ENCODE peak calls at places on chromosomes 5 and 9, in four cellular contexts. T, H, S and G are unnamed samples.

GRCh38 chr5:14476791-14477435 is 104.7 kb upstream of the OTULINL start:
- DNase-seq in T (no peak), H (no peak), S (peak), G (no peak)

GRCh38 chr5:111070272-111071134 is 1.0 kb upstream of the TSLP start:
- DNase-seq in T (no peak), H (peak), S (peak), G (peak)

GRCh38 chr9:84153885-84154284 is 173.3 kb downstream of the RMI1 start:
- DNase-seq in T (no peak), H (no peak), S (no peak), G (no peak)

GRCh38 chr9:93952784-93953491 is 2.2 kb downstream of the BARX1 start:
- DNase-seq in T (no peak), H (peak), S (no peak), G (no peak)

GRCh38 chr9:90631964-90632363 is 10.7 kb downstream of the DIRAS2 start:
- DNase-seq in T (no peak), H (no peak), S (no peak), G (no peak)

GRCh38 chr9:4689687-4690104 is 10.3 kb downstream of the CDC37L1 start:
- DNase-seq in T (no peak), H (no peak), S (no peak), G (no peak)

GRCh38 chr9:92404437-92404836 is at the start of gene OGN:
- DNase-seq in T (no peak), H (no peak), S (no peak), G (no peak)

GRCh38 chr9:113619156-113619861 is 155.8 kb downstream of the RGS3 start:
- DNase-seq in T (no peak), H (peak), S (no peak), G (no peak)

GRCh38 chr9:98418578-98419259 is 163.3 kb upstream of the TBC1D2 start:
- DNase-seq in T (no peak), H (no peak), S (no peak), G (no peak)

GRCh38 chr5:94254214-94254613 is 364.2 kb downstream of the KIAA0825 start:
- DNase-seq in T (no peak), H (no peak), S (no peak), G (no peak)

DNA sequence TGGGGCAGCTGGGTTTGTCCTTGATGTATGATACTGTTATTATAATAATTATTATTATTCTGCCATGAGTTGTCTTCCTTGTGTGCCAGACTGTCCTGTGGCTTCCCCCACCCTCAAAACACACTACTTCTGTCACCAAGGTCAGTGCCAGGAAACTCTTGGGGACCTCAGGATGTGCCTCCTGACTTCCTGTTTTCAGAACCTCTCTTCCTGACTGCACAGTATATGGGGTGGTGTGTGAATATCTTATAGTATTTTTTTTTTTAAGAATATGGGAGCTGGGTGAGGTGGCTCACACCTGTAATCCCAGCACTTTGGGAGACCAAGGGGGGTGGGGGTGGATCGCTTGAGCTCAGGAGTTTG is 11.7 kb upstream of the SLC34A1 start:
- DNase-seq in T (no peak), H (no peak), S (no peak), G (no peak)
- H3K27ac ChIP-seq in T (no peak), H (no peak), S (no peak), G (no peak)

DNA sequence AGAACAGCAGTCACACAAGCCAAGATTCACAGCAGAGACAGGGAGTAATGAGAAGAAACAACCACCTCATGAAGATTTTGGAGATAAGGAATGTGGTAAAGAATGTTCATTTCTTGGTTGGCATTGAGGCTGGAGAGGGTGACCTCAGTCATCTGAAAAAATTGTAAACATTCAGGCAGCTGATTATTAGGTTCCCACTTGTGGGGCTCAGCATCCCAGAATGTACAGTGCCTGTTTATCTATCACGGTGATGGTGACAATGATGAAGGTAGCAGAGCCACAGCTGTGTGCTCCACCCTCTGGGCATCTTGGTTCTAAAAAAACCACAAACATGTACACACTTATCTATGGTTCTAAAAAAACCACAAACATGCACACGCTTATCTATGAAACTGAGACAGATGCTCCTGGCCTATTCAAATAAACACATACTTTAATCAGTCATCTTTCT is 143.9 kb upstream of the MOCS2 start:
- DNase-seq in T (no peak), H (no peak), S (no peak), G (no peak)
- H3K27ac ChIP-seq in T (no peak), H (no peak), S (no peak), G (no peak)

DNA sequence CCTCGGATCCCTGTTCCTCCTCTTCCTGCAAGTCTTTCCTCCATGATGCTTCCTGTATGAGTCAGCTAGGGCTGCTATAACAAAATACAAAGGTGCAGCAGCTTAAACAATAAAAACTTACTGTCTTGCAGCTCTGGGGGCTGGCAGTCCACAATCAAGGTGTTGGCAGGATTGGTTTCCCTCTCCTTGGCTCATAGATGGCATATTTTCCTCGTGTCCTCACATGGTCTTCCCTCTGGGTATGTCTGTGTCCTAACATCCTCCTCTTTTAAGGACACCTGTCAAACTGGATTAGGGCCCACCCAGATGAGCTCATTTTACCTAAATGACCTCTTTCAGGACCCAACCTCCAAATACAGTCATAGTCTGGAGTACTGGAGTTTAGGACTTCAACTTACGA is 117.5 kb downstream of the MED10 start:
- DNase-seq in T (no peak), H (no peak), S (no peak), G (no peak)
- H3K27ac ChIP-seq in T (no peak), H (no peak), S (no peak), G (no peak)

GRCh38 chr5:160297004-160297403 is 15.4 kb downstream of the CCNJL start:
- DNase-seq in T (no peak), H (no peak), S (no peak), G (no peak)

GRCh38 chr5:160296496-160296895 is 15.9 kb downstream of the CCNJL start:
- DNase-seq in T (no peak), H (no peak), S (no peak), G (no peak)

GRCh38 chr5:160293901-160294561 is 18.3 kb downstream of the CCNJL start:
- DNase-seq in T (no peak), H (peak), S (no peak), G (no peak)

GRCh38 chr5:160298189-160298588 is 14.2 kb downstream of the CCNJL start:
- DNase-seq in T (no peak), H (no peak), S (no peak), G (no peak)

DNA sequence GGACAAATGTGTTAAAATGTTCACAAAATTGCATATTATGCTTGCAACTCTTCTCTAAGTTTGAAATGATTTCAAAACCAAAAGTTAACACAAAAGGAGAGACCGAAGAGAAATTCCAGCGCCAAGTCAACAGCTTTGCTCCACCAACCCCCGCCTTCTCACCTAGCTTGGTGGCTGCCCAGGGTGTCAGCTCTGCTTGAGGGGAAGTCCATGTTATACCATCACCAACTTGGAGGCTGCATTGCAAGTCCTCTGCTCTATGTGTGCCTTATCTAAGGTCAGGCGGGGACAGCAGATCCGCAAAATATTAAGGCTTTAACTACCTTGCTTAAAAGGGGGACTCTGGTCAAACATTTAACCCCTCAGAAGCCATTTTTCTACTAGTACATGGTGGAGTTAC is 14.6 kb downstream of the CCNJL start:
- DNase-seq in T (no peak), H (peak), S (no peak), G (no peak)
- H3K27ac ChIP-seq in T (no peak), H (no peak), S (no peak), G (no peak)

GRCh38 chr5:6868170-6868569 is 154.9 kb downstream of the TENT4A start:
- DNase-seq in T (no peak), H (no peak), S (no peak), G (no peak)
- H3K27ac ChIP-seq in T (no peak), H (peak), S (no peak), G (no peak)

DNA sequence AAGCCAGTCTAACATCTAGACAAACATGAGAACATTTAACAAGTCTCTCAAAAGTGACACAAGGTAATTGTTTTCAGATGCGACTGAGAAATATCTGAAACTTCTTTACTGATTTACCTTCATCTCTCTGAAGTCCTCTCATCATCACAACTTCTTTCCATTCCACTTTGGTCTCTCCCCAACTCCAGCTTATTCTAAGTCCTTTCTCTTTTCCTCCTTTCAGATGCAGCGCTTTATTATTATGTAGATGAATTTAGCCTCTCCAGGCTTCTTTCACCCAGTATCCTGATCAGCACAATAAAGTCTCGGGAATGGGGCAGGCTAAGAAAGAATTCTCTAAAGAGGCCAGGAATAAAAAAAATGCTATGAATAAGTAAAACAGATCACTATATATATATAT is 128.0 kb downstream of the KCTD16 start:
- DNase-seq in T (no peak), H (no peak), S (no peak), G (no peak)
- H3K27ac ChIP-seq in T (no peak), H (no peak), S (no peak), G (no peak)

DNA sequence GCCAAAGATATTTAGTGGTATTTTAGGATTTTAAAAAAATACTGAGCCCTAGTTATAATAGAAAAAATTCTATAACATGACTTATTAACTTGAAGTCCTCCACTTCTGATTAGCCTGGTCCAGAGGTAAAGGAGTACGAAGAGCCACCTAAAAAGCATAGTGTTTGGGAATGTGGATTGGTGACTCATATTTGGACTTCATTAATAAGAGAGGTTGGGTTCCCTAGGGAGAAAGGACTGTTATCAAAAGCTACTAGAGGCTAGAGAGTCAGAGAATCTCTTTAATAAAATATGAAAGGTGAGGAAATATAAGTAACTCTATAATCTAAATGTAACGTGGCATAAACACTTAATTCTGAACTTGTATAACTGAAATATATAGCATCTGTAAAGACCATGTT is 180.7 kb upstream of the TARS1 start:
- DNase-seq in T (no peak), H (no peak), S (no peak), G (no peak)
- H3K27ac ChIP-seq in T (no peak), H (no peak), S (no peak), G (no peak)

GRCh38 chr5:78505860-78506259 is 142.7 kb downstream of the LHFPL2 start:
- DNase-seq in T (no peak), H (no peak), S (no peak), G (no peak)
- H3K27ac ChIP-seq in T (peak), H (no peak), S (no peak), G (peak)

GRCh38 chr5:57179262-57179960 is 5.6 kb downstream of the GPBP1 start:
- DNase-seq in T (no peak), H (no peak), S (no peak), G (no peak)

GRCh38 chr5:57176350-57176857 is 2.5 kb downstream of the GPBP1 start:
- DNase-seq in T (no peak), H (no peak), S (peak), G (no peak)

GRCh38 chr5:57174850-57175525 is 1.1 kb downstream of the GPBP1 start:
- DNase-seq in T (no peak), H (no peak), S (peak), G (no peak)

GRCh38 chr5:57175586-57175985 is 1.7 kb downstream of the GPBP1 start:
- DNase-seq in T (no peak), H (no peak), S (peak), G (no peak)

DNA sequence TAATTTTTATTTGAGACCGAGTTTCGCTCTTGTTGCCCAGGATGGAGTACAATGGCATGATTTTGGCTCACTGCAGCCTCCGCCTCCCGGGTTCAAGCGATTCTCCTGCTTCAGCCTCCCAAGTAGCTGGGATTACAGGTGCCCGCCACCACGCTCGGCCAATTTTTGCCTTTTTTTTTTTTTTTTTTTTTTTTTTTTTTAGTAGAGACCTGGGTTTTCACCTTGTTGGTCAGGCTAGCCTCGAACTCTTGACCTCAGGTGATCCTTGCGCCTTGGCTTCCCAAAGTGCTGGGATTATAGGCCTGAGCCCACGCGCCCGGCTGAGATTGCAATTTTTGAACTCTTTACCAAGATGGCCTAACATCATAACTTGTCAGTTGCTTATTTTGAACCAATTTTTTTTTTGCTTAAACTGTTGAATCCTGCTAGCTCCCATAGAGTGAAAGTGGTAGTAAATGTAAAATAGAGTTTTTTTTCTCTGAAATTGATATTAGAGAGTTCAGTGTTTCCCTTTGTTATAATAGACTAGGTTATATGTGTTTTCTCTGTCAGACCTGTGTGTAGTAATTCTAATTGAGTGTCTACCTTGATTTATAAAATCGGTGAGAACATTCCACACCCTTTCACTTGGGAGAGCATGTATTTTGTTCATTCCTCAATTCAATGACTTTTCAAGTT is 3.8 kb downstream of the GPBP1 start:
- DNase-seq in T (no peak), H (no peak), S (no peak), G (no peak)
- H3K27ac ChIP-seq in T (peak), H (no peak), S (peak), G (no peak)

DNA sequence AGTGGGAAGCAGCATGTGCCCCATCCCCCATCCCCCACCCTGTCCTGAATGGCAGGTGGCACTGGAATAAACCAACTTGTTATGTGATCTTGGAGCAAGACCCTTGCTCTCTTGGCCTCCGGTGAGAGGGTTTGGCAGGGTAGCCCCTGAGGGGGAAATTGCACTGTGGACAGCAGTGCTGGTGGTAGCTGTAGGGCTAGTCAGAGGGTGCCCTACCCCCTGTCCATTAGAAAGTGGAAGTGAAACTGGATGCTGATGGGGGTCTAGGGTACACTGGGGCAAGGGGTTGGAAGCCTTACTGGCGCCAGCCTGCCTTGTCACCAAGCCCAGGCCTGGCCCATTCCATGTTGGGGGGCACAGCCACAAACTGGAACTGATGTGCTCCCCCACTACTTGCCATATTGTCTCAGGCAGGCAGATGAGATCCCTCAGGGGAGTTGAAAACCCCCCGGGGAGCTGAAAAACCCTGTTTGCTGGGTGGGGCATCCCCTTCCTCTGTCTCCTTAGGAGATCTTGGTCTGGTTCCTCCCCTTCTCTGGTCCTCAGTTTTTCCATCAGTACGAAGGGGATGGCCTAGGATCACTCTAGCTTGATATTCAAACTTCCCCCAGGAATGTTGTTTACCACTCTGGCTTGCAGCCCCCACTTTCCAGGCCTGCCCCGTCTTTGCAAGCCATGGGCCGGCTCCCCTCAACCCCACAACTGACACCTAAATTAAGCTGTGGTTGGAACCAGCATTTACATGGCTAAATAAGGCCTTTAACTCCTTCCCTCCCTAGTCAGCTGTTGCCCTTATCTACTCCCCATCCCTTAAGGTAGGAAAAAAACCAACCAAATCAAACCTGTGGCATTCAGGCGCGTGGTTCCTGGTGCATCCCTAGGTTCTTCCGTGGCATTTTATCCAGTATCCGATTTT is 14.4 kb upstream of the SYNPO start:
- DNase-seq in T (no peak), H (no peak), S (no peak), G (no peak)
- H3K27ac ChIP-seq in T (peak), H (no peak), S (no peak), G (no peak)